ENCODE peak calls at places on chromosomes 16 and 17, in ten cellular contexts. F is B cell; X is endothelial cell; N is cardiac muscle cell; S is CD4-positive, alpha-beta T cell; Z is A549; K is osteocyte; Q is AG10803; P is left ventricle myocardium inferior; D is fibroblast of pulmonary artery. O is an unnamed sample.

GRCh38 chr17:77924757-77925336 is 33.7 kb upstream of the TNRC6C start:
- DNase-seq in F (no peak), X (no peak), N (peak), S (no peak), Z (no peak), K (no peak), Q (peak), P (peak), D (peak), O (peak)

GRCh38 chr17:44346064-44346844 is 1.2 kb downstream of the GRN start:
- DNase-seq in F (no peak), X (no peak), N (no peak), S (no peak), Z (no peak), K (no peak), Q (no peak), P (no peak), D (no peak), O (no peak)

GRCh38 chr16:9258423-9259051 is 167.1 kb downstream of the HAPSTR1 start:
- DNase-seq in F (no peak), X (peak), N (peak), S (no peak), Z (peak), K (no peak), Q (no peak), P (no peak), D (peak), O (no peak)

GRCh38 chr16:77374384-77374783 is 60.5 kb downstream of the ADAMTS18 start:
- DNase-seq in F (no peak), X (no peak), N (no peak), S (no peak), Z (no peak), K (no peak), Q (no peak), P (no peak), D (no peak), O (no peak)

GRCh38 chr17:21090889-21091618 is 35.7 kb upstream of the DHRS7B start:
- DNase-seq in F (no peak), X (no peak), N (no peak), S (no peak), Z (no peak), K (no peak), Q (no peak), P (no peak), D (no peak), O (no peak)

GRCh38 chr17:15944720-15945492 is at the start of gene ADORA2B:
- DNase-seq in F (no peak), X (peak), N (peak), S (peak), Z (peak), K (peak), Q (peak), P (peak), D (peak), O (no peak)

GRCh38 chr17:9976283-9977009 is 71.4 kb upstream of the RCVRN start:
- DNase-seq in F (no peak), X (no peak), N (no peak), S (no peak), Z (no peak), K (no peak), Q (no peak), P (no peak), D (no peak), O (no peak)

GRCh38 chr16:57513371-57514102 is 22.8 kb downstream of the CCDC102A start:
- DNase-seq in F (no peak), X (no peak), N (no peak), S (no peak), Z (peak), K (no peak), Q (no peak), P (no peak), D (no peak), O (no peak)

GRCh38 chr17:74677558-74678466 is 34.9 kb downstream of the CD300LF start:
- DNase-seq in F (no peak), X (no peak), N (peak), S (no peak), Z (peak), K (no peak), Q (peak), P (peak), D (peak), O (no peak)

GRCh38 chr16:50451951-50452508 is 83.2 kb upstream of the BRD7 start:
- DNase-seq in F (no peak), X (no peak), N (no peak), S (no peak), Z (no peak), K (no peak), Q (no peak), P (no peak), D (no peak), O (no peak)
- TF ChIP-seq CTCF in F (no peak), X (no peak), N (no peak), S (no peak), Z (no peak), K (no peak), Q (no peak), P (no peak), D (no peak), O (no peak)

GRCh38 chr17:76452102-76452645 is 778 bp downstream of the UBE2O start:
- DNase-seq in F (no peak), X (peak), N (no peak), S (no peak), Z (no peak), K (no peak), Q (no peak), P (no peak), D (no peak), O (no peak)

GRCh38 chr17:76451480-76451879 is 1.5 kb downstream of the UBE2O start:
- DNase-seq in F (no peak), X (no peak), N (no peak), S (no peak), Z (no peak), K (no peak), Q (no peak), P (no peak), D (no peak), O (no peak)

GRCh38 chr17:76449126-76449525 is 3.8 kb downstream of the UBE2O start:
- DNase-seq in F (no peak), X (no peak), N (no peak), S (no peak), Z (no peak), K (no peak), Q (no peak), P (no peak), D (no peak), O (no peak)

GRCh38 chr17:76453431-76453743 is 435 bp upstream of the UBE2O start:
- DNase-seq in F (no peak), X (no peak), N (no peak), S (no peak), Z (no peak), K (no peak), Q (no peak), P (no peak), D (no peak), O (no peak)

GRCh38 chr17:76452646-76453430 is at the start of gene UBE2O:
- DNase-seq in F (peak), X (peak), N (peak), S (peak), Z (peak), K (peak), Q (peak), P (peak), D (peak), O (peak)
- TF ChIP-seq CTCF in F (peak), X (peak), N (peak), S (peak), Z (peak), K (peak), Q (peak), P (peak), D (peak), O (peak)

DNA sequence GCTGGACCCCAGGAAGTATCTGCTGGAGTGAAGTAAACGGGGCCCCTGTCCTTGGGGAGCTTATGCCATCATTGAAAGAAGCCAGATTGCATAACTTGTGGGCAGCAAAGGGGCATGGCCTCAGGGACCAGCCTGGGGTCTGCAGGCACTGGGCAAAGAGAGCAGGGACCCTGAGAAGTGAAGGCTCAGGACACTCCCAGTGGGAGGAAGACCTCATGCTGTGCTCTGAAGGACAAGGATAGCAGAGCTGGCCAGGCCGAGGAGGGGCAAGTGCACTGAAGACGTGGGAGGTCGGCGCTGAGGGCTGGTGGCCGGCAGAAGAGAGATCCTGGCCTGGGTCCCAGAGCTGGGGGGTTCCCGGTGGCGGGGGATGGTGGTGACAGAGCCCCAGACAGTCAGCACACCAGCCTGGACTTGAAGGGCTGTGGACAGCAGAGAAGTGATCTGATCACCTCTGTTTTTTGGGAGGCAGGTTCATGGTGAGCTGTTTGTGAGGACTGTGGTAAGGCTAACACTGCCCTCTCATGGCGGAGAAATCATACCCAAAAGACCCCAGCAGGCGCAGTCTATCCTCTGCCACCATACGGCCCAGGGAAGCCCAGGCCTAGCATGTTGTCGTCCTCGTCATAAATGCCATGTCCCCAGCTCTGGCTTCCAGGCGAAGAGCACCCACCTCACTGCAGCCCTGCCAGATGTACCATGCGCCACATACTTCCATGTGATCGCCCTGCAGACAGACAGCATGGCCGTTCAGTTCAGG is 7.1 kb upstream of the CNP start:
- DNase-seq in F (no peak), X (peak), N (peak), S (no peak), Z (peak), K (no peak), Q (peak), P (no peak), D (peak), O (peak)
- TF ChIP-seq CTCF in F (no peak), X (peak), N (peak), S (no peak), Z (peak), K (peak), Q (peak), P (peak), D (peak), O (peak)

GRCh38 chr16:7998789-7999453 is 591.4 kb downstream of the TMEM114 start:
- DNase-seq in F (no peak), X (no peak), N (no peak), S (no peak), Z (no peak), K (no peak), Q (no peak), P (no peak), D (no peak), O (no peak)
- TF ChIP-seq CTCF in F (no peak), X (no peak), N (no peak), S (no peak), Z (no peak), K (no peak), Q (no peak), P (no peak), D (no peak), O (no peak)

GRCh38 chr17:1058423-1059130 is 61.6 kb downstream of the TIMM22 start:
- DNase-seq in F (no peak), X (peak), N (peak), S (peak), Z (peak), K (no peak), Q (peak), P (peak), D (peak), O (no peak)
- TF ChIP-seq CTCF in F (no peak), X (peak), N (peak), S (peak), Z (peak), K (peak), Q (peak), P (peak), D (peak), O (peak)

GRCh38 chr16:88498576-88499208 is 45.6 kb downstream of the ZFPM1 start:
- DNase-seq in F (no peak), X (no peak), N (no peak), S (no peak), Z (no peak), K (no peak), Q (no peak), P (no peak), D (no peak), O (no peak)

GRCh38 chr16:88497561-88498420 is 44.7 kb downstream of the ZFPM1 start:
- DNase-seq in F (no peak), X (no peak), N (peak), S (no peak), Z (no peak), K (no peak), Q (no peak), P (no peak), D (peak), O (no peak)

GRCh38 chr16:88494335-88495154 is 41.5 kb downstream of the ZFPM1 start:
- DNase-seq in F (no peak), X (no peak), N (no peak), S (no peak), Z (no peak), K (no peak), Q (no peak), P (no peak), D (no peak), O (no peak)

GRCh38 chr16:88493879-88494278 is 40.8 kb downstream of the ZFPM1 start:
- DNase-seq in F (no peak), X (no peak), N (no peak), S (no peak), Z (no peak), K (no peak), Q (no peak), P (no peak), D (no peak), O (no peak)

GRCh38 chr16:88495268-88495772 is 42.2 kb downstream of the ZFPM1 start:
- DNase-seq in F (no peak), X (no peak), N (no peak), S (no peak), Z (no peak), K (no peak), Q (no peak), P (no peak), D (no peak), O (no peak)
- TF ChIP-seq CTCF in F (no peak), X (peak), N (no peak), S (no peak), Z (no peak), K (no peak), Q (no peak), P (no peak), D (no peak), O (no peak)